ENCODE peak calls at places on chromosomes 1 and 21, in four cellular contexts. X, J, R and G are unnamed samples.

GRCh38 chr1:168739908-168740307 is 10.9 kb upstream of the DPT start:
- DNase-seq in R (peak), J (no peak), X (no peak), G (no peak)

GRCh38 chr21:29130234-29130993 is at the start of gene MAP3K7CL:
- DNase-seq in R (no peak), J (no peak), X (no peak), G (no peak)

GRCh38 chr1:196372896-196373536 is 235.2 kb downstream of the KCNT2 start:
- DNase-seq in J (peak), X (peak), R (peak), G (no peak)

GRCh38 chr21:35528109-35529042 is 479.3 kb upstream of the RUNX1 start:
- DNase-seq in J (no peak), X (no peak), R (no peak), G (no peak)

GRCh38 chr1:7493711-7494110 is 277.4 kb upstream of the VAMP3 start:
- DNase-seq in J (no peak), X (peak), R (no peak), G (no peak)

GRCh38 chr1:198655464-198656121 is 16.8 kb downstream of the PTPRC start:
- DNase-seq in X (no peak), R (no peak), J (no peak), G (no peak)

GRCh38 chr1:3956527-3957170 is 56.6 kb upstream of the C1orf174 start:
- DNase-seq in X (no peak), R (no peak), J (no peak), G (no peak)

GRCh38 chr21:15077529-15077928 is 12.7 kb upstream of the NRIP1 start:
- DNase-seq in J (no peak), X (no peak), R (no peak), G (no peak)

GRCh38 chr1:211761400-211761799 is 69.2 kb downstream of the LPGAT1 start:
- DNase-seq in R (no peak), J (no peak), X (no peak), G (no peak)

GRCh38 chr1:99279525-99279924 is 15.2 kb downstream of the PLPPR4 start:
- DNase-seq in X (peak), J (no peak), R (no peak), G (no peak)

GRCh38 chr21:41620982-41621381 is 113.0 kb upstream of the TMPRSS2 start:
- DNase-seq in J (no peak), R (no peak), X (no peak), G (no peak)

GRCh38 chr1:248924696-248925532 is 18.9 kb downstream of the PGBD2 start:
- DNase-seq in R (peak), J (peak), X (peak), G (peak)

GRCh38 chr1:22958556-22958955 is 14.1 kb downstream of the LACTBL1 start:
- DNase-seq in J (no peak), X (no peak), R (no peak), G (no peak)

GRCh38 chr1:9315411-9316079 is 22.9 kb downstream of the SPSB1 start:
- DNase-seq in J (no peak), R (no peak), X (no peak), G (peak)

GRCh38 chr1:244106173-244106572 is 55.1 kb downstream of the ZBTB18 start:
- DNase-seq in X (no peak), R (no peak), J (no peak), G (no peak)

GRCh38 chr1:81073580-81073979 is 727.2 kb upstream of the ADGRL2 start:
- DNase-seq in J (no peak), X (no peak), R (no peak), G (no peak)

GRCh38 chr1:26530898-26531598 is 1.5 kb downstream of the RPS6KA1 start:
- DNase-seq in J (peak), R (peak), X (peak), G (no peak)

GRCh38 chr1:119811428-119811827 is at the start of gene REG4:
- DNase-seq in X (no peak), R (no peak), J (no peak), G (no peak)

GRCh38 chr1:6466023-6466422 is at the start of gene TNFRSF25:
- DNase-seq in R (no peak), J (no peak), X (no peak), G (no peak)

GRCh38 chr1:35524106-35524505 is 33.1 kb downstream of the KIAA0319L start:
- DNase-seq in X (no peak), R (no peak), J (no peak), G (no peak)

GRCh38 chr1:19654886-19655717 is 9.6 kb upstream of the HTR6 start:
- DNase-seq in R (no peak), J (no peak), X (no peak), G (no peak)

GRCh38 chr1:205677152-205677551 is 3.2 kb downstream of the SLC45A3 start:
- DNase-seq in R (peak), X (no peak), J (no peak), G (no peak)

GRCh38 chr1:230163719-230164118 is 96.7 kb downstream of the GALNT2 start:
- DNase-seq in R (no peak), J (no peak), X (no peak), G (no peak)

GRCh38 chr1:36369061-36369470 is 16.7 kb downstream of the STK40 start:
- DNase-seq in J (peak), X (peak), R (peak), G (no peak)

GRCh38 chr1:213783273-213783672 is 204.5 kb upstream of the PROX1 start:
- DNase-seq in X (no peak), J (no peak), R (no peak), G (no peak)

GRCh38 chr1:201531551-201532425 is 7.1 kb upstream of the NAV1 start:
- DNase-seq in X (peak), J (peak), R (no peak), G (no peak)

GRCh38 chr1:12339861-12340557 is 110.2 kb downstream of the VPS13D start:
- DNase-seq in X (peak), J (no peak), R (no peak), G (no peak)

GRCh38 chr1:8202182-8202905 is 115.6 kb upstream of the SLC45A1 start:
- DNase-seq in J (peak), X (no peak), R (peak), G (no peak)

GRCh38 chr1:49102752-49103151 is 326.1 kb upstream of the BEND5 start:
- DNase-seq in J (no peak), R (no peak), X (no peak), G (no peak)

GRCh38 chr1:165116732-165117131 is 239.8 kb downstream of the LMX1A start:
- DNase-seq in R (no peak), J (no peak), X (no peak), G (no peak)

GRCh38 chr1:162823231-162823630 is 32.7 kb downstream of the HSD17B7 start:
- DNase-seq in J (no peak), R (no peak), X (no peak), G (no peak)

GRCh38 chr1:110060034-110060661 is 10.3 kb downstream of the ALX3 start:
- DNase-seq in J (peak), X (no peak), R (peak), G (no peak)

GRCh38 chr1:37270639-37271038 is 203.7 kb upstream of the ZC3H12A start:
- DNase-seq in J (no peak), R (no peak), X (no peak), G (no peak)

GRCh38 chr1:115783311-115783710 is 14.8 kb upstream of the CASQ2 start:
- DNase-seq in X (no peak), J (no peak), R (no peak), G (no peak)

GRCh38 chr21:16262109-16262508 is 532.3 kb downstream of the USP25 start:
- DNase-seq in J (no peak), R (no peak), X (no peak), G (no peak)

GRCh38 chr1:41666991-41667631 is 182.6 kb upstream of the EDN2 start:
- DNase-seq in J (no peak), X (no peak), R (no peak), G (peak)

GRCh38 chr1:225944951-225945350 is 3.9 kb upstream of the LEFTY2 start:
- DNase-seq in X (no peak), J (peak), R (no peak), G (no peak)

GRCh38 chr1:225944387-225944786 is 3.4 kb upstream of the LEFTY2 start:
- DNase-seq in R (no peak), J (peak), X (no peak), G (no peak)

GRCh38 chr1:225946082-225946620 is 5.1 kb upstream of the LEFTY2 start:
- DNase-seq in J (peak), X (no peak), R (no peak), G (no peak)

GRCh38 chr1:225946803-225947202 is 5.8 kb upstream of the LEFTY2 start:
- DNase-seq in X (no peak), R (no peak), J (no peak), G (no peak)

DNA sequence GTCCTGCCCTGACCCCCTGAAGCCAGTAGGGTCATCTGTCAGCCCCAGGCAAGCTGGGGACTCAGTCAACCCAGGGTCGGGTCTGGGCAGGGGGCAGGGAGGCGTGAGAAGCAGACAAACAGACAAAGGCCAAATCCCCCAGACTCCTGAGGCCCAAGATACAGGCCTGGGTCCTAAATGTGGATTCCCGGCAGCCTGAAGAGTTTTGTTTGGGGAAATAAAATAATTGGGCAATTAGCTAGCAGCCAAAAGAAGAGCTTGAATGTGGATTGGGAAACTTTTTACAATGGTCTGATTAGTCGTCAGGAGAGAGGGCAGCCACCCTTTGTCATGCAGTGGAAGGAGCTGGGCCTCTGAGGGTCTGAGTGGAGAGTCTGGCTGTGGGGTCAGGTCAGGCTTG is 4.5 kb upstream of the LEFTY2 start:
- DNase-seq in J (peak), R (no peak), X (no peak), G (no peak)
- TF ChIP-seq NFIC in J (no peak), R (no peak), X (no peak), G (no peak)

GRCh38 chr1:32988665-32989064 is 24.1 kb upstream of the RNF19B start:
- DNase-seq in X (no peak), R (no peak), J (no peak), G (no peak)
- TF ChIP-seq NFIC in X (peak), R (no peak), J (no peak), G (no peak)

DNA sequence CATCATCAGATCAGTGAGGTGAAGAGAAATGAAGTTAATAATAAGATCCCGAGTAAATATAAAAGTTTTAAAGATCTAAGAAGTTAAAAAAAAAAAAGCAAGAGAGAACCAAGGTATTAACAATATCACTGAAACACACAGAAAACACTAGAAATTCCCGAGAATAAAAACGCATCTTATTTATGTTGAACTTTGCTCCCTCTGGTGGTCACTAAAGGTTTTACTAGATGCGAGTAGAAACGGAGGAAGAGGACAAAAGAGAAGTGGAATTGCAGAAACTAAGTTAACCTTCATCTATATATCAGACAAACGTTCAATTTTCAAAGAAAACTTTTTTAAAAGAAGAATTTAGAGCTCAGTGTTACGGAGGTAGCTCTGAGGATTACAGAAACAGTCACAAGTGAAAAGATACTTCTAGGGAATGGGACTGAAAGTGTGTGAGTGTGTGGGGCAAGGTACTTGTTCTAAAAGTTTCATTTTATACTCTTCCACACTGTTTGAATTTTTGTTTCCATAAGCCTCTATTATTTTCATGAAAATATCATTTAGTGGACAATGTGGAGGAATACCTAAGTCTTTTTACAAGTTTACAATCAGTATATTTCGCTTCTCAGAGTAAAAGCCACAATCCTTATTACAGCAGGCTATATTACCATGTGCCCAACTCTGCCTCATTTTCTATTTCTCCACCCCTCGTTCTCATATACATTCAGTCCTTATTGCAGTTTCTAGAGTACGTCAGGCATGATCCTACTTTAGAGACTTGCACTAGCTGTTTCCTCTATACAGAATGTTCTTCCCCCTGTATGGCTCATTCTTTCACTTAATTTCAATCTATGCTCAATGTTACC is 19.7 kb downstream of the ACBD6 start:
- DNase-seq in J (peak), R (peak), X (peak), G (no peak)
- TF ChIP-seq NFIC in J (no peak), R (no peak), X (no peak), G (no peak)

DNA sequence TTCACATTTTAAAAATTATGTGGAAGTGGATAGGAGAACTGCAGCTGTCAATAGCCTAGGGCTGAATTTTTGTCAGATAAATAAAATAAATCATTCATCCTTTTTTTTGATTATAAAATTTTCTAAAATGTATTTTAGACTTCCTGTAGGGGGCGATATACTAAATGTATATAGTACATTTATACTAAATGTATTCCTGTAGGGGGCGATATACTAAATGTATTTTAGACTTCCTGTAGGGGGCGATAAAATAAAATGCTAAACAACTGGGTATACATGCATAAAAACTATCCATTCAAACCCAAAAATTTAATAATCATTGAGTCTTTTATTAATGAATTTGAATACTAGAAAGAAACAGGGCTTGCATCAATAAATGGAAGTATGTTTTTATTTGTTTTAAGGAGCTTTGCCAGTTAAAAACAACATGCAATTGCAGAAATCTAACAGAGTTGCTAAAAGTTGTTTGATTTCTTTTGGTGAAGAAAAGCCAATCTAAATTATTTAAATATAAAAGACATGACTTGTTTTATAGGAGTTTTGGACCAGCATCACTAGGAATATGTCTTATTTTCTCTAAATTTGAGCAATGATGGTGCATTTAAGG is 31.4 kb downstream of the CLCA1 start:
- DNase-seq in R (peak), X (peak), J (peak), G (no peak)
- TF ChIP-seq NFIC in R (no peak), X (no peak), J (no peak), G (no peak)